ENCODE peak calls at places on chromosomes 4 and X, in nine cellular contexts. D, V, J, G, H, Y, R, A and C are unnamed samples. For H3K4me1, the result is how much of the 10 kb centered on the place peaks cover.

GRCh38 chr4:76449362-76449767 is 14.3 kb downstream of the SHROOM3 start:
- DNase-seq in Y (no peak), D (no peak), V (no peak), A (no peak), G (no peak), J (no peak), H (peak), R (no peak), C (no peak)

GRCh38 chrX:11190745-11191510 is 79.8 kb downstream of the HCCS start:
- DNase-seq in G (no peak), Y (no peak), H (no peak), J (no peak), V (no peak), R (peak), A (peak), D (no peak), C (no peak)

GRCh38 chr4:88865051-88865450 is 167.4 kb upstream of the NAP1L5 start:
- DNase-seq in V (no peak), G (no peak), J (no peak), A (peak), D (no peak), Y (no peak), R (no peak), H (no peak), C (no peak)

GRCh38 chrX:71927040-71927439 is 16.4 kb downstream of the NHSL2 start:
- DNase-seq in H (no peak), R (no peak), J (no peak), D (no peak), G (no peak), A (no peak), V (no peak), Y (no peak), C (no peak)

GRCh38 chrX:113892401-113892800 is 691.5 kb upstream of the HTR2C start:
- DNase-seq in R (no peak), J (no peak), Y (no peak), G (no peak), V (no peak), D (no peak), H (peak), A (peak), C (no peak)

GRCh38 chr4:149574973-149575372 is 240.7 kb downstream of the IQCM start:
- DNase-seq in H (no peak), V (no peak), Y (no peak), J (no peak), A (no peak), R (no peak), G (no peak), D (no peak), C (no peak)

GRCh38 chr4:121070274-121070673 is 2.1 kb downstream of the NDNF start:
- DNase-seq in G (no peak), D (no peak), A (no peak), R (no peak), V (peak), H (no peak), Y (no peak), J (peak), C (no peak)

GRCh38 chr4:151865327-151865726 is 104.5 kb upstream of the GATB start:
- DNase-seq in A (no peak), V (peak), G (peak), Y (peak), J (peak), R (peak), H (no peak), D (no peak), C (peak)

GRCh38 chr4:183158062-183158461 is 59.0 kb downstream of the WWC2 start:
- DNase-seq in H (peak), V (no peak), A (no peak), R (no peak), D (no peak), G (no peak), J (no peak), Y (no peak), C (no peak)

GRCh38 chr4:139524062-139524631 is 31.9 kb downstream of the SETD7 start:
- DNase-seq in R (no peak), D (no peak), J (no peak), Y (no peak), A (peak), G (no peak), H (peak), V (no peak), C (no peak)

GRCh38 chrX:48703642-48704481 is 7.3 kb downstream of the SUV39H1 start:
- DNase-seq in V (no peak), D (peak), H (peak), J (no peak), A (peak), R (no peak), G (no peak), Y (no peak), C (no peak)

GRCh38 chr4:45100936-45101818 is 374.8 kb upstream of the GNPDA2 start:
- DNase-seq in D (no peak), Y (no peak), G (no peak), R (no peak), J (no peak), A (no peak), H (peak), V (no peak), C (no peak)
- TF ChIP-seq CTCF in D (no peak), Y (no peak), G (no peak), R (no peak), J (no peak), A (no peak), H (no peak), V (no peak), C (no peak)

DNA sequence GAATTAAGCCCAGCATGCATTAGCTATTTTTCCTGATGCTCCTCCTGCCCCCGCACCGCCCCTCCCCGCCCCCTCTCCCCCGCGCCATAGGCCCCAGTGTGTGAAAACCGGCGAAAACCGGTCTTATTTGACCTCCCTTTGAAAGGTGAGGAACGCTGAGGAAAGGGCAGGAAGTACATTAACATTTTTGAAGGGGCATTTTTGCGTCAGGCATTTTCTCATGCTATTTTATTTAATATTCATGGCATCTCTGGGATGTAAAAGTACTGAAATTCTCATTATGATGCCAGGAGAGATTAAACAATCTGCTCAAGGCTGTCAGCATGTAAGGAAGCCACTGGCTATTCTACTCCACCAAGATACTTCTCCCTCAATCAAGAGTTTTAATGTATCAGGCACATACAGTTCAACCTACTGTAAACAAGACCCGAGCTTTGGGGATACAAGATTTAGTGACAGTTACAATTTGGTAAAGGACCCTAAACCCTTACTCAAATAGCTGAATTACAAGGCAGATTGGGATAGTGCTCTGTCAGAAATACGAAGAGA is 1.2 kb upstream of the NMU start:
- DNase-seq in V (no peak), G (no peak), Y (no peak), A (no peak), R (no peak), H (no peak), D (no peak), J (no peak), C (no peak)
- H3K4me3 ChIP-seq in V (no peak), G (no peak), Y (no peak), A (no peak), R (no peak), H (no peak), D (no peak), J (no peak), C (no peak)

DNA sequence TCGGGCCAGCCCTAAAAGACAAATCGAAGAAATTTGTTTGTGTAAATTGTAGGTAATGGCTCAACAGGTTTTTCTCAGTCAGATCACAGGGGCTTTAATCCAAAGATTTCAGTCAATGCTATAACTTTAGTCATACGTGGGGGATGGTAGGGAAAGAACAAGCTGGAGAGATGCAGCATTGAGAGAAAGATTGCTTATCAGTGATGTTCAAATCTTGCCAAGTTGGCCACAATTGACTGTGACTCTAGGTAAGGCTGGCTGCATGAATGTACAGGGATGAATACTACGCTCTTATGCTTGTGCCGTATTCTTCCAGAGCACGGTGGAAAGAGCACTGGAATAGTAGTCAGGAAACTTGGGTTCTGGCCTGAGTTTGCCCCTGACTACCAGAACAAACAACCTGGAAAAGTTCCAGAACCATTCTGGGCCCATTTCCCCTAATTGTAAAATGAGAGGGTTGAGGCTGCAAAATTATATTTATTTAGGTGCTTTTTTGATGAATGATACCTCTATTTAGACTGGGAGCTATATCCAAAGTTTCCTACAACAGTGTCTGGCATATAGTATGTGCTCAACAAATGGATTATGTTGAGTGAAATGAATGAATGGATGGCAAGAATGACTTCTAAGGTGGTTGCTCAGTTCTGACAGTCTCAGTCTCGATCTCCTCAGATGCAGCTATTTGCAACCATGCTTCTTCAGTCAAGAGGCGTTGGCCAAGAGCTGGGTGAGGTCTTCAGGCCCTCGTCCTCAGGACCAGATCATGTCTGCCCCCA is 44.4 kb downstream of the TSC22D3 start:
- DNase-seq in H (peak), G (no peak), V (no peak), R (no peak), Y (no peak), D (no peak), A (peak), J (no peak), C (no peak)
- H3K4me1 ChIP-seq in H (under half), G (half or more), V (half or more), R (half or more), Y (half or more), D (under half), A (half or more), J (half or more), C (under half)

GRCh38 chrX:137195296-137195695 is 161.5 kb upstream of the GPR101 start:
- DNase-seq in D (no peak), Y (no peak), V (no peak), G (no peak), J (no peak), A (no peak), H (no peak), R (no peak), C (no peak)

GRCh38 chrX:137195991-137196390 is 162.2 kb upstream of the GPR101 start:
- DNase-seq in Y (no peak), J (no peak), D (no peak), H (peak), V (no peak), A (peak), R (no peak), G (no peak), C (no peak)

GRCh38 chrX:137198040-137198439 is 164.2 kb upstream of the GPR101 start:
- DNase-seq in R (no peak), G (no peak), Y (no peak), H (no peak), J (no peak), A (peak), D (no peak), V (no peak), C (no peak)

DNA sequence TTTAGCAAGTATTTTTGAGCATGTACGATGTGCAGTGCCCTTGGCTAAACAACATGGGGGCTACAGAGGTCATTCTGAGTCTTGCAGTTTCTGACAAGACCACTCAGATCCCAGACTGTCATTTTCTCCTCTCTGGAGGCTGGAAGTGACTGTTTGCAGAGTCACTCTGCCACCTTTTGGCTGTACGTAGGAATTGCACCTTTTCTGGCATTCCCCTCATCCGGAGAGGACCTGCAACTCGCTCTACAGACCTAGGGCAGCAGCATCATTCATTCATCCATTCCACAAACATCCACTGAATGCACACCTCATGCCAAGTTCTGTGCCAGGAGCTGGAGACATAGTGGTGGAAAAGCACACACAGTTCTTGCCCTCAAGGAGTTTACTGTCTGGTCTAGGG is 160.4 kb upstream of the GPR101 start:
- DNase-seq in J (peak), R (peak), D (peak), H (no peak), V (no peak), Y (no peak), G (no peak), A (peak), C (no peak)
- TF ChIP-seq CTCF in J (peak), R (peak), D (peak), H (peak), V (no peak), Y (no peak), G (peak), A (peak), C (peak)

GRCh38 chr4:10019521-10020051 is 1.7 kb downstream of the SLC2A9 start:
- DNase-seq in D (peak), R (no peak), G (peak), V (peak), H (no peak), Y (no peak), J (peak), A (no peak), C (no peak)
- H3K4me3 ChIP-seq in D (peak), R (peak), G (peak), V (peak), H (peak), Y (no peak), J (peak), A (peak), C (peak)

GRCh38 chr4:15413623-15414019 is 14.2 kb upstream of the C1QTNF7 start:
- DNase-seq in R (no peak), A (no peak), J (no peak), D (no peak), V (no peak), H (no peak), G (no peak), Y (no peak), C (no peak)

GRCh38 chr4:15416357-15417327 is 11.2 kb upstream of the C1QTNF7 start:
- DNase-seq in G (no peak), H (no peak), V (no peak), D (no peak), R (no peak), A (no peak), Y (no peak), J (no peak), C (no peak)

GRCh38 chr4:15410750-15411149 is 17.1 kb upstream of the C1QTNF7 start:
- DNase-seq in A (no peak), Y (no peak), H (no peak), J (no peak), D (no peak), V (no peak), G (no peak), R (no peak), C (no peak)

GRCh38 chr4:15414601-15415091 is 13.2 kb upstream of the C1QTNF7 start:
- DNase-seq in Y (no peak), D (no peak), R (no peak), V (no peak), A (peak), J (no peak), G (no peak), H (peak), C (no peak)

GRCh38 chr4:15413010-15413622 is 14.7 kb upstream of the C1QTNF7 start:
- DNase-seq in D (no peak), R (no peak), J (no peak), A (no peak), G (no peak), V (no peak), Y (no peak), H (no peak), C (no peak)
- H3K4me1 ChIP-seq in D (under half), R (under half), J (under half), A (under half), G (under half), V (under half), Y (under half), H (under half), C (under half)

GRCh38 chrX:125620715-125621587 is 301.3 kb downstream of the TEX13C start:
- DNase-seq in R (no peak), V (no peak), H (no peak), Y (no peak), G (no peak), J (no peak), A (no peak), D (no peak), C (no peak)
- TF ChIP-seq CTCF in R (no peak), V (no peak), H (no peak), Y (no peak), G (no peak), J (no peak), A (no peak), D (no peak), C (no peak)

DNA sequence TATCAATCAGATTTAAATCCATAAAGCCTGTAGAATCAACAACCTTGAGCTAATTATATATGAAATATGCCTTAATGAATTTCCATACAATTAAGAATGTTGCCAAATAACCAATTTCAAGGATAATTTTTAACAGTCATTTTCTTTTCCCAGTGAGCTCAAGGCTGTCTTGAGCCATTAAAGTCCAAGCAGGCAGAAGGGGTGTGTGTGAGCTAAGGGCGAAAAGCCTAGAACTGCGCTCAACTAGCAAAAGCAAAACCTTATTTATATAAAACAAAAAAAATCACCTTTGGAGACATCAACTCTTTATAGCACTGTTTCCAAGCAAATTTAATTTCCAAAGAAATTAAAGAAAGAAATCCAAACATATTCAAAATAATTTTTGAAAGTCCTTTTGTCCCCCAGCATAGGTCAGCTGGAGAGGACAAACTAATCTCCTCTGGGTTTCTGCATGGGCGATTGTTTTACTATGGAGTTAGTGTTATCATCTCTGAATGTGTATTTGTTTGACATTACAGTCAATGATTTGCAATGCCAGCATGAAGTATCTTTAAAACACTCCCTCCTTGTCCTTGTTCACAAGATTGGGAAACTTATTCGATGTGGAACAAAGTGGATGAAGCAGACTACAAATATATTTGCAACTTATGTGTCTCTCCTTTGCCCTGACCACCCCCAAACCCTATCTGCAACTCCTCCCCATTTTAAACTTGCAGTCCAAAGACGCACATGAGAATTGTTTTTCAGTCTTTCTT is 1.3 kb upstream of the PITX2 start:
- DNase-seq in J (no peak), R (no peak), A (no peak), V (no peak), Y (no peak), D (no peak), H (no peak), G (no peak), C (no peak)
- H3K4me3 ChIP-seq in J (no peak), R (no peak), A (no peak), V (no peak), Y (no peak), D (no peak), H (no peak), G (peak), C (no peak)

DNA sequence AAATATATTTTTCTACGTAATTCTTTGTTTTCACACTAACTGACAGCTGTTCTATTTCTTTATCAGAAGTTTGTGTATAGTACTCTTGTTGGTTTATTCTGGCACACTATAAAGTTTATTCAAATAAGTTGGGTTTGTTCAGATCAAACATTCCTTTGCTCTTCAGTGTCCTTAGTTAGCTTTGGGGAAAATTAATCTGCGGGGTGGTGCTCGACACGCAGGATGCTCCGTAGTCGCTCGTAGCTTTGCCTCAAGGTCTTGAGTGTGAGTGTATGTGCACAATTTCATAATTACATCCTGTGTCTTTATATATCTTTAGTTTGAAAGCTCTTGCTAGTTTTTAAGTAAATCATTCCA is 145.6 kb downstream of the STIM2 start:
- DNase-seq in H (peak), Y (no peak), R (no peak), V (no peak), G (no peak), D (no peak), J (no peak), A (peak), C (no peak)
- H3K4me1 ChIP-seq in H (under half), Y (half or more), R (under half), V (under half), G (under half), D (under half), J (under half), A (half or more), C (under half)

DNA sequence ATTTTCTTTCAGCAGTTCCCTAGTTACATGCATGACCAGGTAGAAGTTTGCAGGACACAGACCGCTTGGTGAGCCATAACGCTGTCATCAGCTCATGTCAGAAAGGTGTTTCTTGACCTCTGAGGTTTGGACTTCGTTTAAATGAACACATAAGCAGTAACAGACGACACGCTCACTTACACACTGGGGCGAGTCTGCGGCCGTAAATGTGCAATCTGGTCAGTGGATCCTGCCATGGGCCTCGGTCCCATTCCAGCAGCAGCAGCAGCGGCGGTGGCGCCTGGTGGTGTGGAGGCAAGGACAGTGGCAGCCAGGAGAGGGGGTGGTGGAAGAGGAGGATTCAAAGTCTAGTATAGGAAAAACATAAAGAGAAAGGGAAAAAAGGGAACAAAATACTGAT is 111.9 kb upstream of the CBR4 start:
- DNase-seq in H (no peak), R (no peak), V (no peak), G (no peak), D (no peak), A (peak), J (no peak), Y (no peak), C (no peak)
- TF ChIP-seq CTCF in H (no peak), R (no peak), V (no peak), G (no peak), D (no peak), A (no peak), J (no peak), Y (no peak), C (no peak)